ENCODE peak calls at places on chromosomes 1 and 21, in seven cellular contexts. K is HCT116, G is A549, S is small intestine, V is hepatocyte, M is cardiac muscle cell, B is Peyer's patch. H is an unnamed sample.

GRCh38 chr1:22969224-22969829 is 3.3 kb downstream of the LACTBL1 start:
- DNase-seq in G (peak; percentile 24), V (peak; percentile 81), K (no peak), S (peak; percentile 64), B (no peak), M (peak; percentile 36), H (no peak)

GRCh38 chr1:17732475-17732874 is 22.7 kb upstream of the ACTL8 start:
- DNase-seq in G (no peak), B (no peak), S (no peak), M (no peak), K (no peak), V (no peak), H (no peak)

GRCh38 chr1:33610391-33610790 is 137.9 kb downstream of the ZSCAN20 start:
- DNase-seq in G (no peak), V (no peak), S (no peak), K (no peak), B (no peak), M (no peak), H (no peak)

GRCh38 chr1:238241607-238242006 is 350.9 kb upstream of the ZP4 start:
- DNase-seq in G (no peak), M (no peak), B (no peak), K (no peak), S (no peak), V (no peak), H (no peak)

GRCh38 chr1:167342846-167343245 is 122.2 kb downstream of the POU2F1 start:
- DNase-seq in K (no peak), G (peak; percentile 24), M (no peak), V (peak; percentile 6), B (no peak), S (peak; percentile 58), H (no peak)

GRCh38 chr1:7250176-7250575 is 464.9 kb downstream of the CAMTA1 start:
- DNase-seq in B (no peak), S (no peak), M (no peak), V (no peak), K (no peak), G (no peak), H (no peak)

GRCh38 chr21:15848632-15849031 is 118.8 kb downstream of the USP25 start:
- DNase-seq in S (peak; percentile 61), B (no peak), V (peak; percentile 16), K (no peak), G (peak; percentile 17), M (no peak), H (no peak)

GRCh38 chr1:30901798-30902652 is 6.5 kb downstream of the SDC3 start:
- DNase-seq in G (no peak), K (no peak), V (no peak), B (no peak), S (no peak), M (no peak), H (no peak)

GRCh38 chr21:21921410-21922232 is 923.4 kb downstream of the NCAM2 start:
- DNase-seq in K (no peak), S (peak; percentile 5), G (peak; percentile 3), M (peak; percentile 55), V (peak; percentile 69), B (no peak), H (no peak)

GRCh38 chr1:68218485-68218884 is 13.8 kb downstream of the WLS start:
- DNase-seq in K (no peak), G (no peak), B (no peak), V (no peak), M (peak; percentile 31), S (no peak), H (no peak)

GRCh38 chr1:151458936-151459330 is 361 bp downstream of the POGZ start:
- DNase-seq in M (peak; percentile 84), V (peak; percentile 77), G (peak; percentile 91), B (peak; percentile 76), K (peak; percentile 52), S (peak; percentile 61), H (no peak)

GRCh38 chr1:243979396-243979795 is 71.7 kb upstream of the ZBTB18 start:
- DNase-seq in M (no peak), S (no peak), V (peak; percentile 49), K (no peak), G (no peak), B (no peak), H (no peak)

GRCh38 chr1:11967028-11967547 is 13.2 kb upstream of the MFN2 start:
- DNase-seq in G (peak; percentile 82), V (peak; percentile 81), M (peak; percentile 60), S (peak; percentile 90), B (peak; percentile 73), K (peak; percentile 54), H (peak; percentile 81)

GRCh38 chr1:181134543-181135461 is 46.3 kb downstream of the IER5 start:
- DNase-seq in M (no peak), G (peak; percentile 77), B (peak; percentile 70), K (no peak), S (peak; percentile 52), V (no peak), H (no peak)

GRCh38 chr1:248702714-248703113 is at the start of gene OR14I1:
- DNase-seq in K (no peak), V (no peak), M (no peak), G (no peak), B (no peak), S (no peak), H (no peak)

GRCh38 chr1:247357062-247357780 is 25.6 kb upstream of the ZNF496 start:
- DNase-seq in M (no peak), S (no peak), B (no peak), V (peak; percentile 64), G (no peak), K (no peak), H (no peak)

GRCh38 chr1:85297855-85298629 is 21.6 kb upstream of the BCL10 start:
- DNase-seq in V (peak; percentile 83), M (no peak), S (peak; percentile 84), B (no peak), K (peak; percentile 89), G (peak; percentile 86), H (no peak)

GRCh38 chr1:36350659-36351171 is 27.3 kb upstream of the EVA1B start:
- DNase-seq in K (no peak), B (no peak), S (no peak), M (no peak), V (no peak), G (peak; percentile 49), H (no peak)

GRCh38 chr1:115056395-115056798 is 26.8 kb downstream of the TSHB start:
- DNase-seq in V (peak; percentile 76), K (no peak), S (no peak), B (no peak), G (no peak), M (peak; percentile 71), H (peak; percentile 9)

GRCh38 chr1:218439541-218440295 is 94.6 kb downstream of the TGFB2 start:
- DNase-seq in G (peak; percentile 19), B (no peak), M (no peak), V (no peak), S (no peak), K (no peak), H (no peak)

GRCh38 chr1:202806845-202807366 is 1.3 kb downstream of the KDM5B start:
- DNase-seq in B (peak; percentile 57), M (peak; percentile 51), S (no peak), K (no peak), G (peak; percentile 27), V (peak; percentile 38), H (no peak)

GRCh38 chr1:24695202-24695974 is 49.9 kb upstream of the CLIC4 start:
- DNase-seq in K (no peak), S (no peak), V (no peak), M (no peak), G (no peak), B (no peak), H (no peak)

GRCh38 chr1:17553970-17554369 is 14.5 kb downstream of the ARHGEF10L start:
- DNase-seq in K (peak; percentile 65), M (no peak), B (no peak), V (peak; percentile 55), S (no peak), G (peak; percentile 45), H (no peak)

GRCh38 chr1:10308001-10308400 is 90.9 kb upstream of the PGD start:
- DNase-seq in B (no peak), V (no peak), S (peak; percentile 19), M (no peak), K (no peak), G (no peak), H (no peak)

GRCh38 chr1:150567717-150568561 is 11.5 kb downstream of the MCL1 start:
- DNase-seq in K (no peak), M (peak; percentile 82), V (peak; percentile 94), B (peak; percentile 75), G (peak; percentile 77), S (peak; percentile 81), H (peak; percentile 72)

GRCh38 chr1:202521886-202522285 is 173.4 kb downstream of the PPP1R12B start:
- DNase-seq in G (no peak), K (no peak), S (no peak), V (no peak), M (no peak), B (no peak), H (no peak)

GRCh38 chr1:202018476-202019234 is 8.3 kb downstream of the ELF3 start:
- DNase-seq in K (peak; percentile 81), G (peak; percentile 99), V (peak; percentile 88), S (peak; percentile 96), M (peak; percentile 42), B (peak; percentile 90), H (no peak)

DNA sequence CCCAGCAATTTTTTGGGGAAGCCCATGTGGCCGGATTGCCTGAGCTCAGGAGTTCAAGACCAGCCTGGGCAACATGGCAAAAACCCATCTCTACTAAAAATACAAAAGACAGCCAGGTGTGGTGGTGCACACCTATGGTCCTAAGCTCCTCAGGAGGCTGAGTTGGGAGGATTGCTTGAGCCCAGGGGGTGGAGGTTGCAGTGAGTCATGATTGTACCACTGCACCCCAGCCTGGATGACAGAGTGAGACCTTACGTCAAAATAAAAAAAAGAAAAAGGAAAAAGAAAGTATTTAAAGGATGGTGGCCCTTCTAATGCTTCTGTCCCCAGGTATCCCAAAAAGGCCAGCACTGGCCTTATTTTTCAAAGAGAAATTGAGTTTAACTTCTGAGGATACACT is 1.7 kb downstream of the IKBKE start:
- DNase-seq in K (no peak), V (no peak), S (no peak), G (no peak), M (no peak), B (peak; percentile 5), H (no peak)
- H3K4me1 ChIP-seq in K (peaks cover 31% of the 10 kb centered on the region), V (peaks cover 11% of the 10 kb centered on the region), S (peaks cover 24% of the 10 kb centered on the region), G (peaks cover 20% of the 10 kb centered on the region), M (peaks cover 39% of the 10 kb centered on the region), B (peaks cover 4% of the 10 kb centered on the region), H (peaks cover 13% of the 10 kb centered on the region)

GRCh38 chr1:77349275-77349674 is 67.5 kb downstream of the AK5 start:
- DNase-seq in S (no peak), B (no peak), G (no peak), K (no peak), V (no peak), M (no peak), H (no peak)
- H3K27ac ChIP-seq in S (no peak overlapping the region), B (no peak overlapping the region), G (peak overlapping the region; percentile 73), K (no peak overlapping the region), V (no peak overlapping the region), M (no peak overlapping the region), H (no peak overlapping the region)

GRCh38 chr1:64974288-64974825 is 8.0 kb upstream of the JAK1 start:
- DNase-seq in B (no peak), S (no peak), K (no peak), M (no peak), V (no peak), G (no peak), H (no peak)
- H3K4me1 ChIP-seq in B (no peaks in the 10 kb centered on the region), S (no peaks in the 10 kb centered on the region), K (no peaks in the 10 kb centered on the region), M (no peaks in the 10 kb centered on the region), V (no peaks in the 10 kb centered on the region), G (peaks cover 6% of the 10 kb centered on the region), H (no peaks in the 10 kb centered on the region)

DNA sequence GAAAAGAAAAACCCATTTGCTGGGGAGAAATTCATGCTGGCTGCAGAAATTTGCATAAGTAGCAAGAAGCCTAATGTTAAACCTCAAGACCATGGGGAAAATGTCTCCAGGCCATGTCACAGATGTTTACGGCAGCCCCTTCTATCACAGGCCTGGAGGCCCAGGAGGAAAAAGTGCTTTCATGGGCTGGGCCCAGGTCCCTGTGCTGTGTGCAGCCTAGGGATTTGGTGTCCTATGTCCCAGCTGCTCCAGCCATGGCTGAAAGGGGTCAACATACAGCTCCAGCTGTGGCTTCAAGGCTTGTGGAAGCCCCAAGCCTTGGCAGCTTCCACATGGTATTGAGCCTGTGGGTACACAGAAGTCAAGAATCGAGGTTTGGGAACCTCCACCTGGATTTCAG is 93.0 kb downstream of the HFM1 start:
- DNase-seq in M (no peak), B (no peak), G (no peak), K (no peak), S (no peak), V (no peak), H (no peak)
- H3K27ac ChIP-seq in M (no peak overlapping the region), B (no peak overlapping the region), G (no peak overlapping the region), K (no peak overlapping the region), S (no peak overlapping the region), V (no peak overlapping the region), H (no peak overlapping the region)

H was measured in iPS DF 6.9.